ENCODE peak calls at places on chromosomes 3 and 15, in nine cellular contexts. One of them, this sample, is unnamed.

GRCh38 chr3:50708620-50709019 is 33.9 kb downstream of the DOCK3 start:
- DNase-seq in left ventricle myocardium inferior: no peak
- DNase-seq in CD4-positive, alpha-beta T cell: no peak
- DNase-seq in fibroblast of mammary gland: no peak
- DNase-seq in BE2C: no peak
- DNase-seq in CD8-positive, alpha-beta T cell: no peak
- DNase-seq in endodermal cell: no peak
- DNase-seq in astrocyte of the spinal cord: no peak
- DNase-seq in heart right ventricle: peak; percentile 16
- DNase-seq in this sample: no peak

GRCh38 chr15:49314729-49315128 is 108.3 kb upstream of the FGF7 start:
- DNase-seq in CD4-positive, alpha-beta T cell: no peak
- DNase-seq in BE2C: no peak
- DNase-seq in left ventricle myocardium inferior: peak; percentile 30
- DNase-seq in endodermal cell: no peak
- DNase-seq in fibroblast of mammary gland: no peak
- DNase-seq in heart right ventricle: no peak
- DNase-seq in astrocyte of the spinal cord: no peak
- DNase-seq in CD8-positive, alpha-beta T cell: no peak
- DNase-seq in this sample: no peak

GRCh38 chr3:126117786-126118185 is 33.9 kb upstream of the SLC41A3 start:
- DNase-seq in CD4-positive, alpha-beta T cell: no peak
- DNase-seq in endodermal cell: peak; percentile 24
- DNase-seq in astrocyte of the spinal cord: no peak
- DNase-seq in BE2C: peak; percentile 8
- DNase-seq in fibroblast of mammary gland: no peak
- DNase-seq in heart right ventricle: no peak
- DNase-seq in left ventricle myocardium inferior: peak; percentile 12
- DNase-seq in CD8-positive, alpha-beta T cell: no peak
- DNase-seq in this sample: no peak

GRCh38 chr3:69165744-69166143 is 43.3 kb upstream of the LMOD3 start:
- DNase-seq in BE2C: no peak
- DNase-seq in left ventricle myocardium inferior: no peak
- DNase-seq in astrocyte of the spinal cord: no peak
- DNase-seq in endodermal cell: peak; percentile 35
- DNase-seq in CD8-positive, alpha-beta T cell: no peak
- DNase-seq in fibroblast of mammary gland: no peak
- DNase-seq in CD4-positive, alpha-beta T cell: no peak
- DNase-seq in heart right ventricle: no peak
- DNase-seq in this sample: no peak

GRCh38 chr3:31408720-31409119 is 124.0 kb upstream of the STT3B start:
- DNase-seq in fibroblast of mammary gland: no peak
- DNase-seq in endodermal cell: no peak
- DNase-seq in CD8-positive, alpha-beta T cell: no peak
- DNase-seq in left ventricle myocardium inferior: no peak
- DNase-seq in heart right ventricle: no peak
- DNase-seq in CD4-positive, alpha-beta T cell: no peak
- DNase-seq in astrocyte of the spinal cord: no peak
- DNase-seq in BE2C: no peak
- DNase-seq in this sample: no peak

GRCh38 chr3:195896361-195897080 is 11.8 kb downstream of the TNK2 start:
- DNase-seq in BE2C: peak; percentile 49
- DNase-seq in CD8-positive, alpha-beta T cell: no peak
- DNase-seq in fibroblast of mammary gland: peak; percentile 70
- DNase-seq in astrocyte of the spinal cord: peak; percentile 78
- DNase-seq in heart right ventricle: no peak
- DNase-seq in endodermal cell: peak; percentile 56
- DNase-seq in left ventricle myocardium inferior: peak; percentile 52
- DNase-seq in CD4-positive, alpha-beta T cell: no peak
- DNase-seq in this sample: peak; percentile 37

GRCh38 chr3:183455064-183455463 is 26.6 kb upstream of the MCF2L2 start:
- DNase-seq in CD4-positive, alpha-beta T cell: no peak
- DNase-seq in astrocyte of the spinal cord: peak; percentile 75
- DNase-seq in BE2C: no peak
- DNase-seq in left ventricle myocardium inferior: no peak
- DNase-seq in fibroblast of mammary gland: peak; percentile 75
- DNase-seq in CD8-positive, alpha-beta T cell: no peak
- DNase-seq in heart right ventricle: no peak
- DNase-seq in endodermal cell: no peak
- DNase-seq in this sample: no peak

GRCh38 chr3:128068156-128068620 is 16.0 kb downstream of the SEC61A1 start:
- DNase-seq in astrocyte of the spinal cord: peak; percentile 50
- DNase-seq in heart right ventricle: no peak
- DNase-seq in left ventricle myocardium inferior: no peak
- DNase-seq in CD8-positive, alpha-beta T cell: peak; percentile 45
- DNase-seq in fibroblast of mammary gland: peak; percentile 69
- DNase-seq in CD4-positive, alpha-beta T cell: no peak
- DNase-seq in endodermal cell: peak; percentile 82
- DNase-seq in BE2C: peak; percentile 69
- DNase-seq in this sample: no peak

GRCh38 chr3:147191795-147192385 is 214.5 kb downstream of the ZIC4 start:
- DNase-seq in endodermal cell: peak; percentile 81
- DNase-seq in astrocyte of the spinal cord: peak; percentile 82
- DNase-seq in heart right ventricle: no peak
- DNase-seq in CD4-positive, alpha-beta T cell: no peak
- DNase-seq in CD8-positive, alpha-beta T cell: no peak
- DNase-seq in left ventricle myocardium inferior: no peak
- DNase-seq in BE2C: peak; percentile 39
- DNase-seq in fibroblast of mammary gland: peak; percentile 80
- DNase-seq in this sample: peak; percentile 52

GRCh38 chr3:189053327-189053726 is 118.4 kb upstream of the TPRG1 start:
- DNase-seq in left ventricle myocardium inferior: no peak
- DNase-seq in fibroblast of mammary gland: no peak
- DNase-seq in CD8-positive, alpha-beta T cell: no peak
- DNase-seq in BE2C: no peak
- DNase-seq in heart right ventricle: no peak
- DNase-seq in CD4-positive, alpha-beta T cell: no peak
- DNase-seq in astrocyte of the spinal cord: no peak
- DNase-seq in endodermal cell: no peak
- DNase-seq in this sample: no peak

GRCh38 chr3:189049458-189050231 is 122.1 kb upstream of the TPRG1 start:
- DNase-seq in CD4-positive, alpha-beta T cell: no peak
- DNase-seq in astrocyte of the spinal cord: no peak
- DNase-seq in CD8-positive, alpha-beta T cell: peak; percentile 19
- DNase-seq in endodermal cell: peak; percentile 68
- DNase-seq in fibroblast of mammary gland: no peak
- DNase-seq in heart right ventricle: no peak
- DNase-seq in BE2C: no peak
- DNase-seq in left ventricle myocardium inferior: no peak
- DNase-seq in this sample: no peak
- TF ChIP-seq CTCF in CD4-positive, alpha-beta T cell: no peak
- TF ChIP-seq CTCF in astrocyte of the spinal cord: peak; percentile 14
- TF ChIP-seq CTCF in CD8-positive, alpha-beta T cell: no peak
- TF ChIP-seq CTCF in endodermal cell: peak; percentile 66
- TF ChIP-seq CTCF in fibroblast of mammary gland: peak; percentile 21
- TF ChIP-seq CTCF in heart right ventricle: no peak
- TF ChIP-seq CTCF in BE2C: no peak
- TF ChIP-seq CTCF in left ventricle myocardium inferior: no peak
- TF ChIP-seq CTCF in this sample: no peak

GRCh38 chr3:139353920-139354556 is 10.2 kb downstream of the MRPS22 start:
- DNase-seq in endodermal cell: peak; percentile 66
- DNase-seq in left ventricle myocardium inferior: no peak
- DNase-seq in astrocyte of the spinal cord: peak; percentile 67
- DNase-seq in CD4-positive, alpha-beta T cell: no peak
- DNase-seq in fibroblast of mammary gland: peak; percentile 68
- DNase-seq in heart right ventricle: no peak
- DNase-seq in CD8-positive, alpha-beta T cell: no peak
- DNase-seq in BE2C: peak; percentile 56
- DNase-seq in this sample: no peak
- TF ChIP-seq CTCF in endodermal cell: peak; percentile 84
- TF ChIP-seq CTCF in left ventricle myocardium inferior: peak; percentile 61
- TF ChIP-seq CTCF in astrocyte of the spinal cord: peak; percentile 92
- TF ChIP-seq CTCF in CD4-positive, alpha-beta T cell: no peak
- TF ChIP-seq CTCF in fibroblast of mammary gland: peak; percentile 90
- TF ChIP-seq CTCF in heart right ventricle: peak; percentile 51
- TF ChIP-seq CTCF in CD8-positive, alpha-beta T cell: no peak
- TF ChIP-seq CTCF in BE2C: peak; percentile 95
- TF ChIP-seq CTCF in this sample: peak; percentile 82

GRCh38 chr3:86388848-86389247 is 602.1 kb downstream of the VGLL3 start:
- DNase-seq in endodermal cell: peak; percentile 55
- DNase-seq in left ventricle myocardium inferior: no peak
- DNase-seq in fibroblast of mammary gland: no peak
- DNase-seq in BE2C: peak; percentile 47
- DNase-seq in CD4-positive, alpha-beta T cell: no peak
- DNase-seq in heart right ventricle: no peak
- DNase-seq in astrocyte of the spinal cord: no peak
- DNase-seq in CD8-positive, alpha-beta T cell: no peak
- DNase-seq in this sample: no peak
- TF ChIP-seq CTCF in endodermal cell: peak; percentile 57
- TF ChIP-seq CTCF in left ventricle myocardium inferior: no peak
- TF ChIP-seq CTCF in fibroblast of mammary gland: no peak
- TF ChIP-seq CTCF in BE2C: peak; percentile 55
- TF ChIP-seq CTCF in CD4-positive, alpha-beta T cell: no peak
- TF ChIP-seq CTCF in heart right ventricle: no peak
- TF ChIP-seq CTCF in astrocyte of the spinal cord: no peak
- TF ChIP-seq CTCF in CD8-positive, alpha-beta T cell: no peak
- TF ChIP-seq CTCF in this sample: no peak

DNA sequence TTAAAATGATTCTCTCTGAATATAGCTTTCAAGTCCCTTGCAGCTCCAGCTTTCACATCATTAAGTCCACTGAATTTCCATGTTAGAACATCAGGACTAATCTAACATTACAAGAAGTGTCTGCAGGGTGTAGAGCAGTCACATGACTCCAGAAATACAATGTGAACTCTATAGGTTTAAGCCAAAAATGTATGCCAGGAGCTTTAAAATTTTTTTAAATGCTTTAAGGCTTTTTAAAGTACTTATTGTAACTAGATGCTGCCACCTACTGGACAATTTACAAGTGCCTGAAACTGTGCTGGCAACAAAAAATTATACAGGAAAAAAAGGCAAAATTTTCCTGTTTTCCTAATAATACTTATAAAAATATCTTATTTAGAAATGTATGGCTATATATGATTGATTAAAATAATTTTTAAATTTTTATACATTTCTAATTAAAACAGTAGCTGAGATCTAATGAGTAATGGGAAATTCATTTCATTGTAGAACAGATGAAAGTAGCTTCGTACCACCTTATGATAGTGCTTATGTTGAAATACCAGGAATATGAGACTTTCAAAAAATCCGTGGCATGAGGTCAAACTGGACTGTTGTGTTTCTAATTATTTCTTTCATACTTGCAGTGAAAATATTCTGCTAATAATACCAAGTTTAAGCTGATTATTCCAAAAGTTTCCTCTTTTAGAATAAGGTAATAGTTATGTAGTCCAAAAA is 25.7 kb downstream of the FSIP1 start:
- DNase-seq in CD8-positive, alpha-beta T cell: no peak
- DNase-seq in fibroblast of mammary gland: peak; percentile 77
- DNase-seq in CD4-positive, alpha-beta T cell: no peak
- DNase-seq in BE2C: peak; percentile 39
- DNase-seq in heart right ventricle: no peak
- DNase-seq in left ventricle myocardium inferior: no peak
- DNase-seq in endodermal cell: no peak
- DNase-seq in astrocyte of the spinal cord: peak; percentile 81
- DNase-seq in this sample: peak; percentile 55
- TF ChIP-seq CTCF in CD8-positive, alpha-beta T cell: peak; percentile 98
- TF ChIP-seq CTCF in fibroblast of mammary gland: peak; percentile 69
- TF ChIP-seq CTCF in CD4-positive, alpha-beta T cell: peak; percentile 97
- TF ChIP-seq CTCF in BE2C: peak; percentile 77
- TF ChIP-seq CTCF in heart right ventricle: peak; percentile 82
- TF ChIP-seq CTCF in left ventricle myocardium inferior: peak; percentile 86
- TF ChIP-seq CTCF in endodermal cell: peak; percentile 94
- TF ChIP-seq CTCF in astrocyte of the spinal cord: peak; percentile 64
- TF ChIP-seq CTCF in this sample: peak; percentile 63

GRCh38 chr3:142211034-142211433 is 14.4 kb downstream of the GK5 start:
- DNase-seq in fibroblast of mammary gland: peak; percentile 19
- DNase-seq in BE2C: peak; percentile 66
- DNase-seq in heart right ventricle: no peak
- DNase-seq in CD8-positive, alpha-beta T cell: no peak
- DNase-seq in CD4-positive, alpha-beta T cell: no peak
- DNase-seq in astrocyte of the spinal cord: no peak
- DNase-seq in left ventricle myocardium inferior: no peak
- DNase-seq in endodermal cell: peak; percentile 69
- DNase-seq in this sample: no peak
- TF ChIP-seq CTCF in fibroblast of mammary gland: peak; percentile 17
- TF ChIP-seq CTCF in BE2C: peak; percentile 88
- TF ChIP-seq CTCF in heart right ventricle: peak; percentile 26
- TF ChIP-seq CTCF in CD8-positive, alpha-beta T cell: no peak
- TF ChIP-seq CTCF in CD4-positive, alpha-beta T cell: no peak
- TF ChIP-seq CTCF in astrocyte of the spinal cord: peak; percentile 34
- TF ChIP-seq CTCF in left ventricle myocardium inferior: peak; percentile 46
- TF ChIP-seq CTCF in endodermal cell: peak; percentile 76
- TF ChIP-seq CTCF in this sample: no peak

GRCh38 chr3:14740983-14741382 is 66.0 kb downstream of the C3orf20 start:
- DNase-seq in CD8-positive, alpha-beta T cell: no peak
- DNase-seq in BE2C: no peak
- DNase-seq in fibroblast of mammary gland: no peak
- DNase-seq in CD4-positive, alpha-beta T cell: no peak
- DNase-seq in endodermal cell: no peak
- DNase-seq in heart right ventricle: no peak
- DNase-seq in left ventricle myocardium inferior: no peak
- DNase-seq in astrocyte of the spinal cord: no peak
- DNase-seq in this sample: no peak
- TF ChIP-seq CTCF in CD8-positive, alpha-beta T cell: no peak
- TF ChIP-seq CTCF in BE2C: no peak
- TF ChIP-seq CTCF in fibroblast of mammary gland: no peak
- TF ChIP-seq CTCF in CD4-positive, alpha-beta T cell: no peak
- TF ChIP-seq CTCF in endodermal cell: no peak
- TF ChIP-seq CTCF in heart right ventricle: no peak
- TF ChIP-seq CTCF in left ventricle myocardium inferior: no peak
- TF ChIP-seq CTCF in astrocyte of the spinal cord: no peak
- TF ChIP-seq CTCF in this sample: no peak

DNA sequence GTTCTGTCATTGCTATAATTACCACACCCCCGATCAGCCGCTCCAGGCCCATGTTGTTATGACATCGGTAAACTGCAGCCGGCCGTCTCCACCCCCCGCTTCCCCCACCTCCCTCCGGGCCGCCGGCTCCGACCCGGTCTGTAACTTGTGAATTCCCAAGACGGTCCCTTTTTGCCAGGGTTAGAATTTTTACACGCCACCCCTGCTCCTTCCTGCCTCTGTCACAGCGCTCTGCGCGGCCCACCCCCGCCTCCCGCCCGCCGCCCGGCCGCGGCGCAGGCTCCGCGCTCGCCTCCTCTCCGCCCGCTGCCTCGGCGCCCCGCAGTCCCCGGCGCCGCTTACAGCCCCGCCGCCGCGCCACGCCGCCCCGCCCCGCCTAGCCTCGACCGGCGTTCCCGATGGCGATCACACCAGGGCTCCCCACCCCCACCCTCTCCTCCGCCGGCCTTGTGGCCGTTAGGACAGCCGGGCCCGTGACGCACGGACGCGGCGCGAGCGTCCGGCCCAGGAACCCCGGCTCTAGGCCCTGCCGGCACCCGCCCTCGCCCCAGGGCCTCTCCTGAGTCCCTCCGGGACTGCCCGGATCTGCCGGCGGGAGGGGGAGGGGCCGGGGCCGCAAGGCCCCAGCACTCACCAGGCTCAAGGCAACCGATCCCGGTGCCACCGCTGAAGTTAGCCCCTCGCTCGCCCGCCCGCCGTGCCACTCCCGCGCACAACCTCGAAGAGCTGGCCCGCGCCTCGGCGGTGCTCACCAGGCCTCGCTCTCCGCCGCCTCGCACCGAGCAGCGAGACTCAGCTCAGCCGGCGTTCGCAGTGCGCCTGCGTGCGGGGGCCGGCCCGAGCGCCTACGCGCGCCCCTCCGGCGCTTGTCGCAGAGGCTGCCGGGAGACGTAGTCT is at the start of gene KPNA1:
- DNase-seq in BE2C: peak; percentile 93
- DNase-seq in CD4-positive, alpha-beta T cell: peak; percentile 78
- DNase-seq in left ventricle myocardium inferior: peak; percentile 86
- DNase-seq in fibroblast of mammary gland: peak; percentile 81
- DNase-seq in heart right ventricle: peak; percentile 87
- DNase-seq in CD8-positive, alpha-beta T cell: peak; percentile 85
- DNase-seq in astrocyte of the spinal cord: peak; percentile 90
- DNase-seq in endodermal cell: peak; percentile 95
- DNase-seq in this sample: peak; percentile 39
- TF ChIP-seq CTCF in BE2C: no peak
- TF ChIP-seq CTCF in CD4-positive, alpha-beta T cell: no peak
- TF ChIP-seq CTCF in left ventricle myocardium inferior: no peak
- TF ChIP-seq CTCF in fibroblast of mammary gland: no peak
- TF ChIP-seq CTCF in heart right ventricle: no peak
- TF ChIP-seq CTCF in CD8-positive, alpha-beta T cell: no peak
- TF ChIP-seq CTCF in astrocyte of the spinal cord: no peak
- TF ChIP-seq CTCF in endodermal cell: no peak
- TF ChIP-seq CTCF in this sample: no peak